ENCODE peak calls at places on chromosome 5, in ten cellular contexts. One of them, this sample, is unnamed.

GRCh38 chr5:100505984-100506670 is 29.0 kb upstream of the FAM174A start:
- DNase-seq in A549: no peak
- DNase-seq in CD4-positive, CD25-positive, alpha-beta regulatory T cell: no peak
- DNase-seq in brain microvascular endothelial cell: peak
- DNase-seq in CD8-positive, alpha-beta T cell: no peak
- DNase-seq in spleen: no peak
- DNase-seq in activated CD8-positive, alpha-beta memory T cell treated with anti-CD3 and anti-CD28 coated beads for 48 hours: no peak
- DNase-seq in RCC 7860: peak
- DNase-seq in amygdala: no peak
- DNase-seq in stimulated activated CD4-positive, alpha-beta T cell treated with anti-CD3 and anti-CD28 coated beads, Interleukin-4, amount 100 ng/mL, for 24 hours: no peak
- DNase-seq in this sample: no peak

GRCh38 chr5:54361683-54362411 is 51.5 kb upstream of the ARL15 start:
- DNase-seq in A549: no peak
- DNase-seq in CD4-positive, CD25-positive, alpha-beta regulatory T cell: no peak
- DNase-seq in brain microvascular endothelial cell: no peak
- DNase-seq in CD8-positive, alpha-beta T cell: no peak
- DNase-seq in spleen: no peak
- DNase-seq in activated CD8-positive, alpha-beta memory T cell treated with anti-CD3 and anti-CD28 coated beads for 48 hours: no peak
- DNase-seq in RCC 7860: no peak
- DNase-seq in amygdala: no peak
- DNase-seq in stimulated activated CD4-positive, alpha-beta T cell treated with anti-CD3 and anti-CD28 coated beads, Interleukin-4, amount 100 ng/mL, for 24 hours: no peak
- DNase-seq in this sample: no peak

GRCh38 chr5:36152324-36153298 is 700 bp downstream of the SKP2 start:
- DNase-seq in A549: peak
- DNase-seq in CD4-positive, CD25-positive, alpha-beta regulatory T cell: peak
- DNase-seq in brain microvascular endothelial cell: no peak
- DNase-seq in CD8-positive, alpha-beta T cell: no peak
- DNase-seq in spleen: peak
- DNase-seq in activated CD8-positive, alpha-beta memory T cell treated with anti-CD3 and anti-CD28 coated beads for 48 hours: no peak
- DNase-seq in RCC 7860: no peak
- DNase-seq in amygdala: no peak
- DNase-seq in stimulated activated CD4-positive, alpha-beta T cell treated with anti-CD3 and anti-CD28 coated beads, Interleukin-4, amount 100 ng/mL, for 24 hours: no peak
- DNase-seq in this sample: no peak

GRCh38 chr5:66945389-66946349 is 250.9 kb downstream of the CD180 start:
- DNase-seq in A549: no peak
- DNase-seq in CD4-positive, CD25-positive, alpha-beta regulatory T cell: peak
- DNase-seq in brain microvascular endothelial cell: no peak
- DNase-seq in CD8-positive, alpha-beta T cell: no peak
- DNase-seq in spleen: no peak
- DNase-seq in activated CD8-positive, alpha-beta memory T cell treated with anti-CD3 and anti-CD28 coated beads for 48 hours: peak
- DNase-seq in RCC 7860: no peak
- DNase-seq in amygdala: no peak
- DNase-seq in stimulated activated CD4-positive, alpha-beta T cell treated with anti-CD3 and anti-CD28 coated beads, Interleukin-4, amount 100 ng/mL, for 24 hours: peak
- DNase-seq in this sample: no peak

GRCh38 chr5:1763548-1763911 is 36.1 kb downstream of the MRPL36 start:
- DNase-seq in A549: peak
- DNase-seq in CD4-positive, CD25-positive, alpha-beta regulatory T cell: peak
- DNase-seq in brain microvascular endothelial cell: peak
- DNase-seq in CD8-positive, alpha-beta T cell: peak
- DNase-seq in spleen: peak
- DNase-seq in activated CD8-positive, alpha-beta memory T cell treated with anti-CD3 and anti-CD28 coated beads for 48 hours: no peak
- DNase-seq in RCC 7860: peak
- DNase-seq in amygdala: no peak
- DNase-seq in stimulated activated CD4-positive, alpha-beta T cell treated with anti-CD3 and anti-CD28 coated beads, Interleukin-4, amount 100 ng/mL, for 24 hours: peak
- DNase-seq in this sample: peak

GRCh38 chr5:135538261-135538660 is 2.5 kb upstream of the NEUROG1 start:
- DNase-seq in A549: no peak
- DNase-seq in CD4-positive, CD25-positive, alpha-beta regulatory T cell: no peak
- DNase-seq in brain microvascular endothelial cell: no peak
- DNase-seq in CD8-positive, alpha-beta T cell: peak
- DNase-seq in spleen: no peak
- DNase-seq in activated CD8-positive, alpha-beta memory T cell treated with anti-CD3 and anti-CD28 coated beads for 48 hours: no peak
- DNase-seq in RCC 7860: no peak
- DNase-seq in amygdala: no peak
- DNase-seq in stimulated activated CD4-positive, alpha-beta T cell treated with anti-CD3 and anti-CD28 coated beads, Interleukin-4, amount 100 ng/mL, for 24 hours: no peak
- DNase-seq in this sample: no peak

GRCh38 chr5:159459951-159460538 is 129.8 kb upstream of the IL12B start:
- DNase-seq in A549: no peak
- DNase-seq in CD4-positive, CD25-positive, alpha-beta regulatory T cell: no peak
- DNase-seq in brain microvascular endothelial cell: peak
- DNase-seq in CD8-positive, alpha-beta T cell: no peak
- DNase-seq in spleen: no peak
- DNase-seq in activated CD8-positive, alpha-beta memory T cell treated with anti-CD3 and anti-CD28 coated beads for 48 hours: no peak
- DNase-seq in RCC 7860: no peak
- DNase-seq in amygdala: no peak
- DNase-seq in stimulated activated CD4-positive, alpha-beta T cell treated with anti-CD3 and anti-CD28 coated beads, Interleukin-4, amount 100 ng/mL, for 24 hours: no peak
- DNase-seq in this sample: no peak

GRCh38 chr5:10666531-10667305 is 94.3 kb downstream of the DAP start:
- DNase-seq in A549: no peak
- DNase-seq in CD4-positive, CD25-positive, alpha-beta regulatory T cell: no peak
- DNase-seq in brain microvascular endothelial cell: no peak
- DNase-seq in CD8-positive, alpha-beta T cell: no peak
- DNase-seq in spleen: no peak
- DNase-seq in activated CD8-positive, alpha-beta memory T cell treated with anti-CD3 and anti-CD28 coated beads for 48 hours: no peak
- DNase-seq in RCC 7860: no peak
- DNase-seq in amygdala: no peak
- DNase-seq in stimulated activated CD4-positive, alpha-beta T cell treated with anti-CD3 and anti-CD28 coated beads, Interleukin-4, amount 100 ng/mL, for 24 hours: no peak
- DNase-seq in this sample: no peak

GRCh38 chr5:76583163-76584047 is 39.8 kb downstream of the F2RL2 start:
- DNase-seq in A549: no peak
- DNase-seq in CD4-positive, CD25-positive, alpha-beta regulatory T cell: peak
- DNase-seq in brain microvascular endothelial cell: no peak
- DNase-seq in CD8-positive, alpha-beta T cell: no peak
- DNase-seq in spleen: no peak
- DNase-seq in activated CD8-positive, alpha-beta memory T cell treated with anti-CD3 and anti-CD28 coated beads for 48 hours: no peak
- DNase-seq in RCC 7860: no peak
- DNase-seq in amygdala: no peak
- DNase-seq in stimulated activated CD4-positive, alpha-beta T cell treated with anti-CD3 and anti-CD28 coated beads, Interleukin-4, amount 100 ng/mL, for 24 hours: no peak
- DNase-seq in this sample: no peak

GRCh38 chr5:7000316-7000715 is 287.1 kb downstream of the TENT4A start:
- DNase-seq in A549: no peak
- DNase-seq in CD4-positive, CD25-positive, alpha-beta regulatory T cell: no peak
- DNase-seq in brain microvascular endothelial cell: no peak
- DNase-seq in CD8-positive, alpha-beta T cell: no peak
- DNase-seq in spleen: no peak
- DNase-seq in activated CD8-positive, alpha-beta memory T cell treated with anti-CD3 and anti-CD28 coated beads for 48 hours: no peak
- DNase-seq in RCC 7860: no peak
- DNase-seq in amygdala: no peak
- DNase-seq in stimulated activated CD4-positive, alpha-beta T cell treated with anti-CD3 and anti-CD28 coated beads, Interleukin-4, amount 100 ng/mL, for 24 hours: no peak
- DNase-seq in this sample: no peak

GRCh38 chr5:61640631-61641030 is 308.6 kb downstream of the ZSWIM6 start:
- DNase-seq in A549: no peak
- DNase-seq in CD4-positive, CD25-positive, alpha-beta regulatory T cell: no peak
- DNase-seq in brain microvascular endothelial cell: no peak
- DNase-seq in CD8-positive, alpha-beta T cell: no peak
- DNase-seq in spleen: no peak
- DNase-seq in activated CD8-positive, alpha-beta memory T cell treated with anti-CD3 and anti-CD28 coated beads for 48 hours: no peak
- DNase-seq in RCC 7860: no peak
- DNase-seq in amygdala: no peak
- DNase-seq in stimulated activated CD4-positive, alpha-beta T cell treated with anti-CD3 and anti-CD28 coated beads, Interleukin-4, amount 100 ng/mL, for 24 hours: no peak
- DNase-seq in this sample: no peak

GRCh38 chr5:51618234-51618633 is 235.0 kb downstream of the ISL1 start:
- DNase-seq in A549: no peak
- DNase-seq in CD4-positive, CD25-positive, alpha-beta regulatory T cell: no peak
- DNase-seq in brain microvascular endothelial cell: no peak
- DNase-seq in CD8-positive, alpha-beta T cell: no peak
- DNase-seq in spleen: no peak
- DNase-seq in activated CD8-positive, alpha-beta memory T cell treated with anti-CD3 and anti-CD28 coated beads for 48 hours: no peak
- DNase-seq in RCC 7860: no peak
- DNase-seq in amygdala: no peak
- DNase-seq in stimulated activated CD4-positive, alpha-beta T cell treated with anti-CD3 and anti-CD28 coated beads, Interleukin-4, amount 100 ng/mL, for 24 hours: no peak
- DNase-seq in this sample: no peak

GRCh38 chr5:159548517-159548916 is 218.2 kb upstream of the IL12B start:
- DNase-seq in A549: no peak
- DNase-seq in CD4-positive, CD25-positive, alpha-beta regulatory T cell: no peak
- DNase-seq in brain microvascular endothelial cell: no peak
- DNase-seq in CD8-positive, alpha-beta T cell: no peak
- DNase-seq in spleen: no peak
- DNase-seq in activated CD8-positive, alpha-beta memory T cell treated with anti-CD3 and anti-CD28 coated beads for 48 hours: no peak
- DNase-seq in RCC 7860: no peak
- DNase-seq in amygdala: no peak
- DNase-seq in stimulated activated CD4-positive, alpha-beta T cell treated with anti-CD3 and anti-CD28 coated beads, Interleukin-4, amount 100 ng/mL, for 24 hours: no peak
- DNase-seq in this sample: no peak

GRCh38 chr5:102715405-102715804 is 39.7 kb upstream of the PAM start:
- DNase-seq in A549: no peak
- DNase-seq in CD4-positive, CD25-positive, alpha-beta regulatory T cell: peak
- DNase-seq in brain microvascular endothelial cell: peak
- DNase-seq in CD8-positive, alpha-beta T cell: no peak
- DNase-seq in spleen: no peak
- DNase-seq in activated CD8-positive, alpha-beta memory T cell treated with anti-CD3 and anti-CD28 coated beads for 48 hours: no peak
- DNase-seq in RCC 7860: peak
- DNase-seq in amygdala: no peak
- DNase-seq in stimulated activated CD4-positive, alpha-beta T cell treated with anti-CD3 and anti-CD28 coated beads, Interleukin-4, amount 100 ng/mL, for 24 hours: no peak
- DNase-seq in this sample: no peak

GRCh38 chr5:60340965-60341471 is 358.9 kb downstream of the DEPDC1B start:
- DNase-seq in A549: no peak
- DNase-seq in CD4-positive, CD25-positive, alpha-beta regulatory T cell: no peak
- DNase-seq in brain microvascular endothelial cell: no peak
- DNase-seq in CD8-positive, alpha-beta T cell: no peak
- DNase-seq in spleen: no peak
- DNase-seq in activated CD8-positive, alpha-beta memory T cell treated with anti-CD3 and anti-CD28 coated beads for 48 hours: no peak
- DNase-seq in RCC 7860: no peak
- DNase-seq in amygdala: no peak
- DNase-seq in stimulated activated CD4-positive, alpha-beta T cell treated with anti-CD3 and anti-CD28 coated beads, Interleukin-4, amount 100 ng/mL, for 24 hours: no peak
- DNase-seq in this sample: no peak

GRCh38 chr5:120368923-120369715 is 95.0 kb upstream of the PRR16 start:
- DNase-seq in A549: no peak
- DNase-seq in CD4-positive, CD25-positive, alpha-beta regulatory T cell: no peak
- DNase-seq in brain microvascular endothelial cell: no peak
- DNase-seq in CD8-positive, alpha-beta T cell: no peak
- DNase-seq in spleen: peak
- DNase-seq in activated CD8-positive, alpha-beta memory T cell treated with anti-CD3 and anti-CD28 coated beads for 48 hours: no peak
- DNase-seq in RCC 7860: no peak
- DNase-seq in amygdala: no peak
- DNase-seq in stimulated activated CD4-positive, alpha-beta T cell treated with anti-CD3 and anti-CD28 coated beads, Interleukin-4, amount 100 ng/mL, for 24 hours: no peak
- DNase-seq in this sample: no peak